ENCODE peak calls at places on chromosomes 11 and 22, in ten cellular contexts. M, N, H, E, I, D, J, Q, X and A are unnamed samples.

GRCh38 chr11:26088391-26088790 is 243.5 kb upstream of the ANO3 start:
- DNase-seq in J (no peak), I (no peak), N (no peak), M (no peak), X (no peak), H (no peak), E (no peak), Q (no peak), D (no peak), A (no peak)

GRCh38 chr22:37279469-37279868 is 2.8 kb upstream of the CYTH4 start:
- DNase-seq in M (no peak), H (no peak), E (no peak), I (no peak), Q (no peak), D (no peak), J (no peak), X (no peak), N (no peak), A (no peak)

GRCh38 chr22:48096846-48097665 is 1334.6 kb downstream of the TBC1D22A start:
- DNase-seq in J (no peak), E (no peak), M (no peak), Q (no peak), I (no peak), X (no peak), N (no peak), D (no peak), H (no peak), A (no peak)

GRCh38 chr11:70796601-70797000 is 398.3 kb downstream of the CTTN start:
- DNase-seq in J (no peak), H (no peak), E (no peak), D (no peak), Q (no peak), M (no peak), N (no peak), X (no peak), I (no peak), A (no peak)

GRCh38 chr11:2520736-2521035 is 75.9 kb downstream of the KCNQ1 start:
- DNase-seq in H (no peak), I (no peak), J (no peak), X (no peak), E (no peak), Q (no peak), D (no peak), N (no peak), M (no peak), A (no peak)

GRCh38 chr11:95563173-95563572 is 226.4 kb downstream of the FAM76B start:
- DNase-seq in H (no peak), E (no peak), Q (no peak), X (no peak), N (no peak), J (no peak), M (no peak), D (no peak), I (no peak), A (no peak)

GRCh38 chr11:96113100-96113710 is 189.3 kb upstream of the MTMR2 start:
- DNase-seq in D (no peak), X (no peak), J (no peak), Q (no peak), N (no peak), I (no peak), H (no peak), E (no peak), M (no peak), A (no peak)

GRCh38 chr11:13594045-13594444 is 74.4 kb upstream of the FAR1 start:
- DNase-seq in N (no peak), M (no peak), X (no peak), J (no peak), E (no peak), H (no peak), D (no peak), I (no peak), Q (no peak), A (no peak)

GRCh38 chr11:9663699-9664275 is at the start of gene SWAP70:
- DNase-seq in I (peak), Q (peak), N (peak), M (peak), H (peak), D (peak), J (peak), X (peak), E (peak), A (peak)

GRCh38 chr11:64649304-64649703 is 58.3 kb downstream of the SLC22A12 start:
- DNase-seq in I (no peak), N (no peak), E (no peak), H (no peak), D (no peak), Q (no peak), X (no peak), M (peak), J (no peak), A (no peak)

GRCh38 chr22:30865656-30866055 is 102.9 kb downstream of the MORC2 start:
- DNase-seq in H (no peak), J (no peak), N (no peak), E (peak), M (no peak), X (no peak), Q (no peak), I (no peak), D (peak), A (no peak)